ENCODE peak calls at places on chromosomes 4 and X, in nine cellular contexts. J is AG09319; T is HCEC 1CT; K is GM06990; V is MCF 10A; I is iPS-NIHi11; P is NCI-H748 treated with DMSO at 0.1 percent for 48 hours; G is EL; B is stimulated activated naive B cell treated with anti-CD40 and anti-IgM and Interleukin-4, amounts not matched to agents 10 μg/mL and 1 μg/mL and 100 μg/mL, for 72 hours. S is an unnamed sample.

GRCh38 chr4:102466298-102466697 is 34.9 kb upstream of the NFKB1 start:
- DNase-seq in B (no peak), K (no peak), P (no peak), T (peak), G (peak), I (no peak), V (no peak), J (no peak), S (no peak)

GRCh38 chr4:57131849-57132745 is 21.9 kb upstream of the IGFBP7 start:
- DNase-seq in P (peak), B (no peak), I (peak), J (no peak), V (no peak), G (no peak), T (no peak), K (no peak), S (no peak)

GRCh38 chr4:28675582-28675981 is 1814.9 kb downstream of the STIM2 start:
- DNase-seq in K (no peak), J (no peak), I (no peak), T (peak), B (no peak), P (no peak), G (peak), V (no peak), S (no peak)

GRCh38 chrX:40563784-40564183 is 17.0 kb upstream of the ATP6AP2 start:
- DNase-seq in B (no peak), K (no peak), P (no peak), G (no peak), J (no peak), I (no peak), V (no peak), T (no peak), S (no peak)

GRCh38 chr4:159283697-159284492 is 181.0 kb downstream of the RAPGEF2 start:
- DNase-seq in P (no peak), B (no peak), T (peak), G (peak), J (no peak), K (no peak), V (peak), I (peak), S (no peak)

GRCh38 chr4:169640261-169640880 is 20.0 kb downstream of the CLCN3 start:
- DNase-seq in P (no peak), K (no peak), V (no peak), T (peak), J (peak), B (no peak), I (no peak), G (peak), S (no peak)

GRCh38 chr4:13982008-13982407 is 354.5 kb upstream of the BOD1L1 start:
- DNase-seq in J (no peak), P (no peak), I (no peak), G (no peak), V (no peak), B (no peak), T (no peak), K (no peak), S (no peak)

GRCh38 chrX:74420194-74421035 is 878 bp upstream of the SLC16A2 start:
- DNase-seq in P (peak), V (peak), I (peak), G (peak), B (no peak), T (peak), K (no peak), J (peak), S (no peak)

GRCh38 chr4:70183168-70183939 is 12.2 kb upstream of the ODAM start:
- DNase-seq in J (peak), B (no peak), I (peak), T (no peak), G (peak), V (peak), K (peak), P (peak), S (no peak)

S was measured in Panc1.